ENCODE peak calls at places on chromosomes 5 and 9, in seven cellular contexts. F, U, M, I, H, R and L are unnamed samples.

GRCh38 chr9:72703574-72703973 is 182.2 kb downstream of the TMC1 start:
- DNase-seq in F (no peak), M (peak), H (no peak), I (no peak), R (no peak), U (no peak), L (no peak)

GRCh38 chr5:143060018-143060417 is 289.8 kb downstream of the ARHGAP26 start:
- DNase-seq in U (no peak), H (no peak), F (no peak), M (peak), R (no peak), I (no peak), L (no peak)

GRCh38 chr5:152288499-152288898 is 116.6 kb downstream of the NMUR2 start:
- DNase-seq in R (no peak), H (no peak), U (no peak), F (no peak), M (no peak), I (no peak), L (no peak)

GRCh38 chr5:84614907-84615306 is 230.2 kb upstream of the EDIL3 start:
- DNase-seq in F (no peak), M (no peak), I (no peak), U (no peak), H (no peak), R (no peak), L (no peak)

GRCh38 chr5:457195-457961 is 14.4 kb downstream of the EXOC3 start:
- DNase-seq in H (no peak), U (no peak), M (no peak), R (no peak), I (no peak), F (peak), L (no peak)

GRCh38 chr5:174383196-174384178 is 338.0 kb downstream of the NSG2 start:
- DNase-seq in I (peak), R (peak), M (peak), F (no peak), U (peak), H (no peak), L (no peak)

GRCh38 chr9:130693101-130693425 is 517 bp upstream of the EXOSC2 start:
- DNase-seq in M (no peak), H (no peak), R (no peak), I (no peak), F (no peak), U (no peak), L (no peak)

GRCh38 chr5:12777342-12777741 is 873.1 kb upstream of the CTNND2 start:
- DNase-seq in I (no peak), M (no peak), F (no peak), H (no peak), R (no peak), U (no peak), L (no peak)

GRCh38 chr5:19531374-19531952 is 456.5 kb downstream of the CDH18 start:
- DNase-seq in M (no peak), I (no peak), F (no peak), U (no peak), R (peak), H (no peak), L (no peak)

GRCh38 chr5:97192580-97193421 is 9.8 kb upstream of the RIOK2 start:
- DNase-seq in U (peak), M (no peak), H (no peak), F (peak), I (peak), R (peak), L (no peak)

GRCh38 chr9:80382523-80382922 is 810.8 kb downstream of the TLE4 start:
- DNase-seq in M (peak), R (no peak), U (no peak), F (no peak), I (no peak), H (no peak), L (no peak)

GRCh38 chr5:431001-431710 is 11.8 kb upstream of the EXOC3 start:
- DNase-seq in F (peak), I (peak), R (peak), M (peak), U (peak), H (peak), L (peak)

GRCh38 chr5:122130152-122130551 is 806 bp downstream of the ZNF474 start:
- DNase-seq in F (no peak), I (peak), U (peak), R (no peak), M (no peak), H (no peak), L (no peak)

GRCh38 chr5:140250386-140250785 is 52.5 kb downstream of the PFDN1 start:
- DNase-seq in U (no peak), F (no peak), I (no peak), M (no peak), H (no peak), R (no peak), L (no peak)

GRCh38 chr9:36039696-36040095 is 3.0 kb downstream of the RECK start:
- DNase-seq in R (no peak), M (peak), I (no peak), U (no peak), F (no peak), H (no peak), L (no peak)

DNA sequence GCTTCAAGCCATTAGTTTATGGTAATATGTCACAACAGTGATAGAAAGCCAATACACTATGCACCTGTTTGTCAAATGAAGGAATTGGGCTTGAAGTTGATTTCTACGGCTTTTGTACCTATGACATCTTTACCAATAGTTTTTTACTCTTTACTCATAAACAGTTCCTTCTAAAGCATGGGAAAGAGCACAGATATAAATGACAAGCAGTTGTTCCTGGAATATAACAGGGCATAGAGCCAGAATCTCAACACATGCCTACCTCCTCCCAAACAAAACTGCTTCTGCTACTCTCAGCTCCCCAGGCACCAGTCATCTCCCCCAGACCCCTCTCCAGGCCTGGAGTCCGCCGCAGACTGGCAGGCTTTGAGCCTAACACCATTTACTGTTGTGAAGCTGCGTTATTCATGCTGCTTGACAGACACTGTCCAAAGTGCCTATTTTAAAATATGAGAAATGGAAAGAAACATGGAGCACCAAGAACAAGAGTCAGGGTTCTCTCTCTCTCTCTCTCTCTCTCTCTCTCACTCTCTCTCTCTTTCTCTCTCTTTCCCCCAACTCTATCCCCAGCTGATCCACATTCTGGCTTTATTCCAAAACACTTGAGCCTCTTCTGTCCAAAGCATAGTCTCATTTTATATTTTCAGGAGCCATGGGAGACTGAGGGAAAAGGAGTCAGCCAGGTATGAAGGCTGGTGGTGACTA is 111.6 kb downstream of the ADRB2 start:
- DNase-seq in H (no peak), R (no peak), M (no peak), I (no peak), F (no peak), U (no peak), L (no peak)
- H2BK5ac ChIP-seq in H (no peak), R (no peak), M (no peak), I (no peak), F (no peak), U (no peak), L (no peak)

GRCh38 chr5:160266044-160266718 is 36.9 kb downstream of the FABP6 start:
- DNase-seq in H (no peak), F (peak), U (no peak), M (no peak), I (no peak), R (no peak), L (no peak)
- H2BK5ac ChIP-seq in H (peak), F (no peak), U (no peak), M (no peak), I (no peak), R (no peak), L (no peak)

DNA sequence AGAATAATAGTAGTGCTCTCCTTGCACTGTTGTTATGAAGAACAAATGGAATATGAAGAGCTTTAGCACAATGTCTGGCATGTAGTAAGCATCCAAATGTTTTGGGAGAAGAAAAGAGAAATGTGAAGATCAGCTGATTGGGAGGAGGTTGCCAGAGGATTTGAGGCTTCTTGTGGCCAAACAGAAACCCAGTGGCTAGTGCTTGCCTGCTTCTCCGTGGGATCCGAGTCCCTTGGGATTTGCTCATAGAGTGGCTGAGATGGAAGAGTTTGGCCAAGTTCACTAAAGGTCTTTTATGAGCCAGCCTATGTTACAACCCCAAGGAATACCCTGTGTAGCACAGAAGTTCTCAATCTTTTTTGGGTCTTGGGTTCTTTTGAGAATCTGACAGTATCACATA is 86.0 kb downstream of the ANGPTL2 start:
- DNase-seq in H (no peak), I (no peak), M (no peak), R (no peak), F (no peak), U (no peak), L (no peak)
- H2BK5ac ChIP-seq in H (no peak), I (no peak), M (no peak), R (no peak), F (no peak), U (no peak), L (no peak)

DNA sequence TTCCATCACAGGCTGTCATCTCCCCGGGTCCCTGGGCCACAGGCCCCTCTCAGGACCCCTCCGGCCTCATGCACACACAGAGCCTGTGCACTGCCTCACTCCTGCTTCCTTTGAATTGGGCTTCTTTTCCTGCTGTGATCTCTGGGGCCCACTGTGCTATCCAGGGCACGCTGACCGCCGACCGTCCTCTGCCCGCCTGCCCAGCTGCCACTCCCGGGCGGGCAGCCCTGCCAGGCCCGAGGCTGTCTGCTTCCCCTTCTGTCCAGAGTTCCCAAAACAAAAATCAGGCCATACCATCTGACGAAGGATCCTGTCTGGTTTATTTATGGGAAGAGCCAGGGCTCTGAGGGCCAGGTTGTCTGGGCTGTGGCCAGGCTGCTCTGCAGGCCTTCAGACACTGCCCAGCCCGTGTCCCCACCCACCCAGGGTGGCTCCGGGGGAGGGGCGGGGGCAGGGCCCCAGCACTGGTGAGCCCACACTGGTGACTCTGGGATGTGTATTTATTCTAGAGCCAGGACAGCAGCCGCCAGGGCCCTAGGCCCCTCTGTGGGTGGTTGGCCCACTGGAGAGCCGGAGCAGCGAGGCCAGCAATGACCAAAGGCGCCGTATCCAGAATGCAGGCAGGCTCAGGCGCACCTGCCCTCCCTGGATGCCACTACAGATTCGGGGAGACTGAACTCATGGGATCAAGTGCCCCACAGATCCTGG is 57.0 kb downstream of the ADAMTS2 start:
- DNase-seq in U (no peak), M (no peak), I (no peak), R (no peak), H (no peak), F (no peak), L (no peak)
- H2BK5ac ChIP-seq in U (no peak), M (no peak), I (no peak), R (peak), H (no peak), F (no peak), L (peak)

GRCh38 chr5:53008751-53009150 is 19.6 kb downstream of the ITGA2 start:
- DNase-seq in R (no peak), M (peak), F (no peak), I (no peak), U (peak), H (no peak), L (no peak)

GRCh38 chr5:53010819-53011218 is 21.7 kb downstream of the ITGA2 start:
- DNase-seq in I (no peak), R (no peak), U (no peak), F (no peak), H (no peak), M (peak), L (no peak)

GRCh38 chr5:53011233-53011632 is 22.1 kb downstream of the ITGA2 start:
- DNase-seq in M (no peak), I (no peak), F (no peak), U (no peak), R (no peak), H (no peak), L (no peak)

GRCh38 chr5:53006920-53007890 is 18.1 kb downstream of the ITGA2 start:
- DNase-seq in M (no peak), U (peak), R (no peak), F (no peak), H (no peak), I (no peak), L (no peak)

GRCh38 chr5:53009816-53010215 is 20.7 kb downstream of the ITGA2 start:
- DNase-seq in U (no peak), M (no peak), F (no peak), R (no peak), H (no peak), I (no peak), L (no peak)
- H2BK5ac ChIP-seq in U (no peak), M (peak), F (no peak), R (no peak), H (no peak), I (no peak), L (no peak)

GRCh38 chr9:37992924-37993349 is 76.1 kb downstream of the SHB start:
- DNase-seq in F (no peak), H (no peak), I (no peak), R (no peak), M (no peak), U (no peak), L (no peak)
- H2BK5ac ChIP-seq in F (no peak), H (no peak), I (no peak), R (no peak), M (no peak), U (no peak), L (no peak)

GRCh38 chr9:123326030-123326586 is 29.9 kb upstream of the CRB2 start:
- DNase-seq in U (no peak), H (no peak), I (no peak), M (no peak), R (no peak), F (no peak), L (no peak)

GRCh38 chr9:123327697-123328100 is 28.3 kb upstream of the CRB2 start:
- DNase-seq in U (no peak), R (peak), F (no peak), M (no peak), I (peak), H (no peak), L (no peak)

GRCh38 chr9:123326662-123327093 is 29.3 kb upstream of the CRB2 start:
- DNase-seq in U (no peak), R (no peak), M (no peak), F (peak), I (peak), H (no peak), L (no peak)

GRCh38 chr9:123331303-123331702 is 24.7 kb upstream of the CRB2 start:
- DNase-seq in H (no peak), F (no peak), I (no peak), U (no peak), R (no peak), M (no peak), L (no peak)

DNA sequence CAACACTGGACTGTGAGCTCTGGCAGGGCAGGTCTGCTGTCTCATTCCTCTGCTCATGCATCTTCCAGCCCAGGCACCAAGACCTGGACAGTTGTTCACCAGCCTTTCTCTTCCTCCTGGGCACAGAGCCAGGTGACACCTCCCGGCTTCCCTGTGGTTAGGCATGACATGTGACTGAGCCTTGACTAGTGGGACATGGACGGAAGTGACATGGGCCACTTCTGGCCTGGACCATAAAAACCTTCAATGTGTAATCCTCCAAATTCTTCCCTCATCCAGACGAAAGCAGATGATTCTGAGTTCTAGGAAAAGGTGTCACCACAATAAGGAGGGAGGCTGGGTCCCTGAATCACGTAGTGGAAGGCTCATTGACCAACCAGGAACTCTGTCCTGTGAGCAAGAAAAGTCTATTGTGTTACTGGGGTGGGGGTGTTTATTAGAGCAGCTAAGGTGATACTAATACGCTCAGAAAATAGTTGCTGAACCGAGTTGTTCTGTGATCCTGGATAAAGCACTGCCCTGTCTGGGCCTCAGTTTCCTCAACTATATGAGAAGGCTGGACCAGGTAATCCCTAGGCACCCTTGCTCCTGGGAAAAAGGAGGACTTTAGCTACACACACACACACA is 26.6 kb upstream of the CRB2 start:
- DNase-seq in F (no peak), U (no peak), M (no peak), I (no peak), H (no peak), R (no peak), L (no peak)
- H2BK5ac ChIP-seq in F (no peak), U (no peak), M (no peak), I (no peak), H (no peak), R (no peak), L (no peak)